ENCODE peak calls at places on chromosomes 4 and X, in six cellular contexts. L, I, J, W, A and N are unnamed samples. For H3K4me1 and H3K36me3, the result is how much of the 10 kb centered on the place peaks cover.

GRCh38 chr4:30866907-30867306 is 146.7 kb downstream of the PCDH7 start:
- DNase-seq in L (peak), I (no peak), J (no peak), W (no peak), A (no peak), N (no peak)

GRCh38 chr4:181150173-181150572 is 1093.0 kb upstream of the TENM3 start:
- DNase-seq in L (no peak), I (no peak), J (no peak), W (no peak), A (no peak), N (no peak)

GRCh38 chrX:112513154-112513553 is 166.6 kb downstream of the LHFPL1 start:
- DNase-seq in L (no peak), I (no peak), J (no peak), W (no peak), A (no peak), N (no peak)

GRCh38 chr4:74320559-74321118 is 12.4 kb downstream of the EPGN start:
- DNase-seq in L (peak), I (no peak), J (no peak), W (peak), A (peak), N (peak)

GRCh38 chr4:112673076-112673475 is 36.1 kb downstream of the LARP7 start:
- DNase-seq in L (no peak), I (no peak), J (no peak), W (no peak), A (no peak), N (no peak)

GRCh38 chr4:107718351-107718965 is 1.6 kb downstream of the PAPSS1 start:
- DNase-seq in L (peak), I (no peak), J (no peak), W (no peak), A (no peak), N (no peak)

GRCh38 chr4:136383126-136383525 is 1149.2 kb downstream of the PCDH18 start:
- DNase-seq in L (no peak), I (no peak), J (no peak), W (no peak), A (no peak), N (no peak)

GRCh38 chr4:24932831-24933230 is 20.0 kb upstream of the CCDC149 start:
- DNase-seq in L (no peak), I (no peak), J (no peak), W (no peak), A (no peak), N (no peak)

GRCh38 chr4:89469930-89470375 is 162.4 kb upstream of the GPRIN3 start:
- DNase-seq in L (peak), I (no peak), J (no peak), W (no peak), A (no peak), N (peak)

GRCh38 chrX:129553619-129554288 is 13.7 kb downstream of the OCRL start:
- DNase-seq in L (peak), I (no peak), J (no peak), W (no peak), A (no peak), N (no peak)

GRCh38 chr4:163697121-163697520 is 202.6 kb downstream of the TMA16 start:
- DNase-seq in L (no peak), I (no peak), J (no peak), W (no peak), A (no peak), N (no peak)

GRCh38 chr4:181939199-181939945 is 303.8 kb upstream of the TENM3 start:
- DNase-seq in L (no peak), I (no peak), J (peak), W (no peak), A (no peak), N (peak)

GRCh38 chr4:188975271-188975670 is 836.0 kb downstream of the TRIML1 start:
- DNase-seq in L (no peak), I (no peak), J (no peak), W (no peak), A (no peak), N (no peak)

GRCh38 chrX:34813618-34814017 is 129.0 kb upstream of the FAM47B start:
- DNase-seq in L (no peak), I (no peak), J (no peak), W (no peak), A (no peak), N (peak)

GRCh38 chr4:73822812-73823480 is 13.5 kb upstream of the CXCL6 start:
- DNase-seq in L (no peak), I (no peak), J (no peak), W (no peak), A (no peak), N (no peak)

GRCh38 chr4:35503435-35503834 is 740.9 kb downstream of the ARAP2 start:
- DNase-seq in L (no peak), I (no peak), J (no peak), W (no peak), A (no peak), N (no peak)

GRCh38 chr4:173731257-173731656 is 201.2 kb upstream of the HAND2 start:
- DNase-seq in L (no peak), I (no peak), J (no peak), W (no peak), A (no peak), N (no peak)

GRCh38 chr4:23876418-23877089 is 13.3 kb downstream of the PPARGC1A start:
- DNase-seq in L (no peak), I (no peak), J (no peak), W (no peak), A (no peak), N (no peak)

GRCh38 chrX:47706575-47706974 is 47.6 kb upstream of the UXT start:
- DNase-seq in L (no peak), I (no peak), J (no peak), W (no peak), A (no peak), N (no peak)

GRCh38 chr4:141713771-141714445 is 77.5 kb downstream of the IL15 start:
- DNase-seq in L (no peak), I (no peak), J (no peak), W (no peak), A (no peak), N (no peak)

GRCh38 chr4:41509411-41510008 is 28.4 kb upstream of the LIMCH1 start:
- DNase-seq in L (no peak), I (no peak), J (no peak), W (no peak), A (peak), N (no peak)

GRCh38 chr4:41506071-41506470 is 31.9 kb upstream of the LIMCH1 start:
- DNase-seq in L (no peak), I (no peak), J (no peak), W (no peak), A (no peak), N (no peak)

GRCh38 chr4:41510179-41510578 is 27.8 kb upstream of the LIMCH1 start:
- DNase-seq in L (no peak), I (no peak), J (no peak), W (no peak), A (no peak), N (no peak)

GRCh38 chr4:41505161-41505653 is 32.8 kb upstream of the LIMCH1 start:
- DNase-seq in L (no peak), I (no peak), J (no peak), W (no peak), A (no peak), N (no peak)

GRCh38 chr4:41507292-41507933 is 30.5 kb upstream of the LIMCH1 start:
- DNase-seq in L (no peak), I (no peak), J (no peak), W (no peak), A (no peak), N (no peak)
- H3K4me1 ChIP-seq in L (under half), I (under half), J (under half), W (under half), A (under half), N (under half)

DNA sequence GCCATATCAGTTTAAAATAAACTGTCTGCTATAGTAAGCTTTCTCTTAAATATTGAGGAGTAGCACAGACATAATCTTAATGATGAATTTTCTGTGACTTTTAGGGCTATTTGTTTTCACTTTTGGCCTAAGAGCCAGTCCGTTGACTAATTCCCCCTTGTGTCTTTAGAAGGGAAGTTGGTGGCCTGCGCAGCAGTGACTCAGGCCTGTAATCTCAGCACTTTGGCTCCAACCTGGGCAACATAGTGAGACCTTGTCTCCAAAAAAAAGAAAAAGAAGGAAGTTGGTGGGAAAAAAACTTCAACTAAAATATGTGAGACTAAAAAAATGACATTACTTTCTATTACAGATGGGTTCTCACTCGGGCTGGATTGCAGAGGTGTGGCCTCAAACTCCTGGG is 3.4 kb downstream of the NCAPG start:
- DNase-seq in L (no peak), I (no peak), J (no peak), W (no peak), A (no peak), N (peak)
- H3K4me3 ChIP-seq in L (no peak), I (no peak), J (no peak), W (no peak), A (no peak), N (no peak)

GRCh38 chr4:99078336-99078735 is 10.3 kb downstream of the ADH5 start:
- DNase-seq in L (no peak), I (no peak), J (no peak), W (no peak), A (no peak), N (no peak)

GRCh38 chr4:99077177-99077576 is 11.4 kb downstream of the ADH5 start:
- DNase-seq in L (no peak), I (no peak), J (no peak), W (no peak), A (no peak), N (no peak)

GRCh38 chr4:99078931-99079624 is 9.5 kb downstream of the ADH5 start:
- DNase-seq in L (no peak), I (no peak), J (no peak), W (no peak), A (no peak), N (no peak)

GRCh38 chr4:99082192-99082591 is 6.4 kb downstream of the ADH5 start:
- DNase-seq in L (no peak), I (no peak), J (no peak), W (no peak), A (no peak), N (no peak)

DNA sequence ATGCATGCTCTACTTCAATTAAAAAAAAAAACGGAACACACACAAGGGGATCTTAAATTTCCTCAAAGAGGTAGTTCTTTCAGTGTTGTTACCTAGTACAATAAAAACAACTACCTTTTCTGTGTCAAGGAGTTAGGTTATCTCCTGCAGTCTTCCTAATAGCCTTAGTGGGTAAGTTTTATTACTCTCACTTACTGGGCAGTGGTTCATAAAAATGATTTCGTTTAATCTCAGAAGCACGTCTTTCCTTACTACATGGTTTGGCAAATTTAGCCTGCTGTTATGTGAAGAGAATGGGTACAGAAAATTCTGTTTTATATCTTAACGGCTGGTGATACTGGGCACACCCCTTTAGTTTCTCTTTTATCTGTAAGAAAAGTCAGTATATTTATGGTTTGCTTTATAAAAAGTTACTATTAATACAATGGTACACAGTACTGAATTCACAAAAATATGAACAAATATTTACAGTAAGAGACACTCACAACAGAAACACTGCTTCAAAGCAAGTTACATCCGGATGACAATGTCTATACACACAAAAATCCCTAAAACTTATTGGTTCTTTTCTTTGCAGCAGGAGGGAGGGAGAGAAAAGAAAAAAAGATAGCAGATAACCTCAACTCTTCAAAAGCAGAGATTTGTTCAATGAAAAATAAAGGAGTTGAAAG is 8.8 kb downstream of the ADH5 start:
- DNase-seq in L (no peak), I (no peak), J (no peak), W (no peak), A (no peak), N (no peak)
- H3K36me3 ChIP-seq in L (under half), I (half or more), J (half or more), W (half or more), A (half or more), N (half or more)

GRCh38 chrX:97587171-97587570 is 703.5 kb downstream of the RPA4 start:
- DNase-seq in L (no peak), I (no peak), J (no peak), W (no peak), A (no peak), N (no peak)
- H3K4me1 ChIP-seq in L (under half), I (under half), J (under half), W (under half), A (under half), N (under half)

GRCh38 chrX:13257223-13258051 is 62.4 kb downstream of the ATXN3L start:
- DNase-seq in L (peak), I (no peak), J (no peak), W (no peak), A (no peak), N (no peak)
- H3K4me3 ChIP-seq in L (no peak), I (no peak), J (no peak), W (no peak), A (no peak), N (no peak)

GRCh38 chr4:129358571-129358970 is 262.6 kb downstream of the C4orf33 start:
- DNase-seq in L (peak), I (no peak), J (no peak), W (no peak), A (no peak), N (no peak)
- H3K36me3 ChIP-seq in L (under half), I (under half), J (under half), W (under half), A (under half), N (under half)

GRCh38 chrX:102983205-102983604 is 46.1 kb downstream of the RAB40AL start:
- DNase-seq in L (no peak), I (no peak), J (no peak), W (no peak), A (no peak), N (no peak)
- H3K4me1 ChIP-seq in L (under half), I (under half), J (under half), W (under half), A (under half), N (under half)

DNA sequence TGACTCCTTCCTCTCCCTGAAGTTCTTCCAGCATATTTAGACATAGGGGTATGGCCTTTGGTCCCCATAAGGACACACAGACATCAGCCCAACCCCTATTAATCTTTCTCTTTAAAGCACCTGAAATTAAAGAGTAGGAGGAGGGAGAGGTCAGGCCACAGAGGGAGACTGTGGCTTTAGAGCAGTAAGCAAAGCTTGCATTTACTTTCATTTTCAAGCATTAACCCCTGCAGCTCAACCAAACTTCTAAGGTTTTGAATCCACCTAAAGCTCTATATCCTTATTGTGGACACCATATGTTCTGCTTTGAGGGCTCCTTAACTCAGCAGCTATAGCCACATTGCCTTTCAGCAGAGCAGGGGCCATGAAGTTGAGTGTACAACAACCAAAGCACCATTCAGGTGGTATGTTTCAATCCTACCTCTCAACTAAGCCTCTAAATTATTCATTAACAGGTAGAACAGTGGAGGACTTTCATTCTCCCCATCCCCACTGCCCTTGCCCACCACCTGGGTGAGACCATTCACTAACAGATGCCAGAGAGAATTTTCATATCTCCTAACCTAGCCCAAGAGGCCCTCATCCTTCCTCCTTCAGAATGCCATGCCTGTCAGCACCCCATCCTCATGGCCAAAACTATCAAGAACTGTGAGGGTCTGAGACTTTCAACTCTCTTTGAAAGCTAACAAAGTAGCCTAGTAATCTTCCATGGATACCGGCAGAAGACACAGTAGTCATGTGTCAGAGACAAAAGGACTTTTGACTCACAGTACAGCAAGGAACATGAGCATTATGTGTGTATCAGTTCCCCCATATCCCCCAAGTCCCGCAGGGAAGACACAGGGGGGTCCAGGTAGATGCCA is 20.8 kb downstream of the LIN54 start:
- DNase-seq in L (peak), I (no peak), J (no peak), W (no peak), A (no peak), N (no peak)
- H3K4me3 ChIP-seq in L (no peak), I (no peak), J (no peak), W (no peak), A (no peak), N (peak)